ENCODE peak calls at places on chromosomes 7 and 10, in ten cellular contexts. D is sigmoid colon, K is PC-3, L is hepatocyte, J is breast epithelium, E is iPS DF 6.9, X is OCI-LY7, I is lung, S is spleen, Z is BE2C. C is an unnamed sample.

GRCh38 chr10:28566458-28566857 is 33.5 kb downstream of the WAC start:
- DNase-seq in D (no peak), K (no peak), L (no peak), J (no peak), E (no peak), X (no peak), I (no peak), S (no peak), Z (no peak), C (no peak)

GRCh38 chr7:139763330-139763729 is 14.5 kb downstream of the HIPK2 start:
- DNase-seq in D (no peak), K (no peak), L (no peak), J (no peak), E (no peak), X (no peak), I (no peak), S (no peak), Z (no peak), C (peak; percentile 80)

GRCh38 chr10:86662186-86663045 is 5.9 kb upstream of the LDB3 start:
- DNase-seq in D (peak; percentile 53), K (no peak), L (no peak), J (no peak), E (no peak), X (no peak), I (no peak), S (peak; percentile 66), Z (no peak), C (no peak)

GRCh38 chr7:1478480-1478879 is 19.2 kb upstream of the MICALL2 start:
- DNase-seq in D (no peak), K (no peak), L (no peak), J (no peak), E (no peak), X (no peak), I (no peak), S (no peak), Z (no peak), C (no peak)

GRCh38 chr10:21724695-21725371 is 190.8 kb downstream of the MLLT10 start:
- DNase-seq in D (peak; percentile 97), K (peak; percentile 98), L (peak; percentile 95), J (peak; percentile 93), E (no peak), X (peak; percentile 38), I (peak; percentile 95), S (no peak), Z (peak; percentile 93), C (peak; percentile 99)

GRCh38 chr7:20083781-20084180 is 133.4 kb downstream of the MACC1 start:
- DNase-seq in D (peak; percentile 74), K (peak; percentile 83), L (peak; percentile 32), J (peak; percentile 37), E (no peak), X (no peak), I (no peak), S (no peak), Z (peak; percentile 15), C (peak; percentile 83)

GRCh38 chr7:89401099-89401498 is 605.6 kb upstream of the TEX47 start:
- DNase-seq in D (no peak), K (no peak), L (no peak), J (no peak), E (no peak), X (no peak), I (no peak), S (no peak), Z (no peak), C (no peak)

GRCh38 chr7:78019457-78020130 is 221.0 kb downstream of the PHTF2 start:
- DNase-seq in D (peak; percentile 96), K (peak; percentile 63), L (peak; percentile 93), J (peak; percentile 82), E (no peak), X (peak; percentile 32), I (peak; percentile 91), S (peak; percentile 92), Z (peak; percentile 97), C (peak; percentile 85)

GRCh38 chr10:36779238-36779846 is 346.1 kb upstream of the ANKRD30A start:
- DNase-seq in D (no peak), K (peak; percentile 100), L (peak; percentile 71), J (no peak), E (peak; percentile 9), X (no peak), I (no peak), S (no peak), Z (peak; percentile 19), C (peak; percentile 83)

GRCh38 chr10:59829601-59830000 is 76.3 kb upstream of the MRLN start:
- DNase-seq in D (no peak), K (no peak), L (no peak), J (no peak), E (no peak), X (no peak), I (no peak), S (no peak), Z (no peak), C (no peak)

GRCh38 chr7:80851896-80852476 is 66.9 kb downstream of the SEMA3C start:
- DNase-seq in D (no peak), K (peak; percentile 68), L (peak; percentile 22), J (no peak), E (no peak), X (no peak), I (no peak), S (no peak), Z (no peak), C (peak; percentile 78)

GRCh38 chr10:79434816-79435215 is 10.6 kb downstream of the ZCCHC24 start:
- DNase-seq in D (peak; percentile 83), K (peak; percentile 94), L (no peak), J (no peak), E (no peak), X (no peak), I (no peak), S (peak; percentile 32), Z (no peak), C (peak; percentile 78)

GRCh38 chr10:79437111-79437814 is 8.2 kb downstream of the ZCCHC24 start:
- DNase-seq in D (no peak), K (peak; percentile 99), L (no peak), J (no peak), E (no peak), X (no peak), I (no peak), S (peak; percentile 27), Z (no peak), C (no peak)

GRCh38 chr10:79436850-79437103 is 8.6 kb downstream of the ZCCHC24 start:
- DNase-seq in D (peak; percentile 67), K (no peak), L (no peak), J (no peak), E (no peak), X (no peak), I (no peak), S (no peak), Z (no peak), C (no peak)

GRCh38 chr10:79435271-79436065 is 10.0 kb downstream of the ZCCHC24 start:
- DNase-seq in D (peak; percentile 88), K (peak; percentile 95), L (no peak), J (no peak), E (no peak), X (no peak), I (no peak), S (peak; percentile 76), Z (no peak), C (peak; percentile 29)

DNA sequence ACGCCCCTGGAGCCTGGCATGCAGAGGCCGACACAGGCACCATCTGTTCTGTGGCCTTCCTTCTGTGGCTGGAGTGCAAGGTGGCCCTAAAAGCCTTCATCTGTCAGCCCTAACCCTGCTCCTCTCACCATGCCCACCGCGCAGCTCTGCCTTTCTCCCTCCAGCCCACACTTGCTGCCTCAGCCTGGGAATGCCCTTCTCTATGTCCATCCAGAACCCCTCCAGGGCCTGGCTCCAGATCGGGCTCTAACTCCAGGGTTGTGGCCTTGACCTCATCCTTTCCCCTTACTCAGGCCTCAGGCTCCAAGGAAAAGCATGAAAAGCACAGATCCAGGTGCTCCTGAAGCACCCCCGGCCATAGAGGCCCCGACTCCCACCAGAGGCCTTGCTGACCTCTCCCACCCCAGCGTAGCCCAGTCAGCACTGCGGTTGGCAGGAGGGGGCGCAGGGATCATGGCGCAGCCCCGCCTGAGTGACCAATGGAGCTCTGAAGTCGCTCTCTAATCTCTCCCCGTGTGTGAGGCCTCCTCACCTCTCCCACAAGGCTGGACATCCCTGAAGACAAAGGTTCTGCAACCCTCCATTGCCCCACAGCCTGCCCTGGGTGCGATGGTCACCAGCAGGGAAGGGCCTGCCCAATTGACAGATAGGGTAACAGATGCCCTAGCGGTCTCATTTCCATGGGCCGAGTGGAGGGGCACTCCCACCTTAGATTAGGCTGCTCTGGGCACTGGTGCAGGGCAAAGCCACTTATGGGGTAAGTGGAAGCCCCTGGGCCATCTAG is 9.2 kb downstream of the ZCCHC24 start:
- DNase-seq in D (peak; percentile 66), K (no peak), L (no peak), J (no peak), E (no peak), X (no peak), I (no peak), S (peak; percentile 70), Z (no peak), C (no peak)
- H3K4me1 ChIP-seq in D (peaks cover 100% of the 10 kb centered on the region), K (peaks cover 74% of the 10 kb centered on the region), L (peaks cover 57% of the 10 kb centered on the region), J (peaks cover 26% of the 10 kb centered on the region), E (peaks cover 5% of the 10 kb centered on the region), X (no peaks in the 10 kb centered on the region), I (peaks cover 21% of the 10 kb centered on the region), S (peaks cover 53% of the 10 kb centered on the region), Z (peaks cover 3% of the 10 kb centered on the region), C (peaks cover 67% of the 10 kb centered on the region)

GRCh38 chr7:142443614-142444013 is 185.8 kb upstream of the PRSS58 start:
- DNase-seq in D (no peak), K (peak; percentile 64), L (no peak), J (no peak), E (no peak), X (no peak), I (no peak), S (no peak), Z (no peak), C (peak; percentile 34)
- H3K4me1 ChIP-seq in D (no peaks in the 10 kb centered on the region), K (peaks cover 58% of the 10 kb centered on the region), L (no peaks in the 10 kb centered on the region), J (no peaks in the 10 kb centered on the region), E (peaks cover 2% of the 10 kb centered on the region), X (peaks cover 23% of the 10 kb centered on the region), I (no peaks in the 10 kb centered on the region), S (peaks cover 17% of the 10 kb centered on the region), Z (no peaks in the 10 kb centered on the region), C (peaks cover 7% of the 10 kb centered on the region)

GRCh38 chr10:523925-524324 is 165.5 kb downstream of the DIP2C start:
- DNase-seq in D (peak; percentile 55), K (no peak), L (no peak), J (no peak), E (no peak), X (no peak), I (no peak), S (peak; percentile 58), Z (no peak), C (no peak)
- H3K4me1 ChIP-seq in D (peaks cover 47% of the 10 kb centered on the region), K (no peaks in the 10 kb centered on the region), L (no peaks in the 10 kb centered on the region), J (peaks cover 4% of the 10 kb centered on the region), E (no peaks in the 10 kb centered on the region), X (peaks cover 88% of the 10 kb centered on the region), I (no peaks in the 10 kb centered on the region), S (no peaks in the 10 kb centered on the region), Z (peaks cover 4% of the 10 kb centered on the region), C (peaks cover 22% of the 10 kb centered on the region)

GRCh38 chr7:90846171-90846570 is 250.1 kb downstream of the CDK14 start:
- DNase-seq in D (no peak), K (no peak), L (no peak), J (no peak), E (no peak), X (no peak), I (no peak), S (no peak), Z (no peak), C (peak; percentile 4)
- H3K4me1 ChIP-seq in D (no peaks in the 10 kb centered on the region), K (peaks cover 11% of the 10 kb centered on the region), L (no peaks in the 10 kb centered on the region), J (no peaks in the 10 kb centered on the region), E (no peaks in the 10 kb centered on the region), X (peaks cover 11% of the 10 kb centered on the region), I (peaks cover 1% of the 10 kb centered on the region), S (no peaks in the 10 kb centered on the region), Z (no peaks in the 10 kb centered on the region), C (no peaks in the 10 kb centered on the region)

C was measured in mesenchymal stem cell.